ENCODE peak calls at places on chromosomes 1 and 21, in seven cellular contexts. A is CD8-positive, alpha-beta T cell; U is transverse colon; R is CD8-positive, alpha-beta memory T cell; Q is right cardiac atrium; J is tibial artery; F is pancreas. N is an unnamed sample.

GRCh38 chr1:214224605-214225354 is 56.2 kb upstream of the SMYD2 start:
- DNase-seq in Q (no peak), A (no peak), R (no peak), F (no peak), U (no peak), J (no peak), N (no peak)

GRCh38 chr1:10398278-10398733 is 558 bp upstream of the PGD start:
- DNase-seq in F (no peak), Q (no peak), R (no peak), J (no peak), A (no peak), U (no peak), N (no peak)

GRCh38 chr1:44609768-44610526 is 64.3 kb downstream of the TMEM53 start:
- DNase-seq in R (no peak), A (no peak), J (no peak), Q (no peak), U (no peak), F (no peak), N (no peak)

GRCh38 chr1:53090227-53091147 is 28.5 kb downstream of the PODN start:
- DNase-seq in R (no peak), Q (peak), J (no peak), U (peak), A (no peak), F (no peak), N (no peak)

GRCh38 chr1:169307176-169307575 is 60.4 kb downstream of the NME7 start:
- DNase-seq in U (no peak), R (no peak), J (no peak), Q (no peak), A (no peak), F (no peak), N (no peak)

GRCh38 chr1:110211503-110212164 is 1.5 kb downstream of the KCNC4 start:
- DNase-seq in F (no peak), R (no peak), A (no peak), J (no peak), Q (no peak), U (no peak), N (no peak)

GRCh38 chr1:96236156-96236739 is 485.3 kb upstream of the PTBP2 start:
- DNase-seq in U (peak), F (no peak), Q (no peak), J (no peak), A (no peak), R (no peak), N (no peak)

GRCh38 chr1:80418134-80418533 is 1382.6 kb upstream of the ADGRL2 start:
- DNase-seq in J (no peak), U (no peak), R (no peak), F (no peak), Q (no peak), A (no peak), N (no peak)

GRCh38 chr21:34599534-34600101 is 15.3 kb downstream of the RCAN1 start:
- DNase-seq in Q (no peak), U (no peak), J (no peak), A (no peak), R (no peak), F (no peak), N (no peak)

GRCh38 chr21:29394051-29394450 is 95.3 kb downstream of the BACH1 start:
- DNase-seq in R (no peak), J (no peak), F (no peak), U (no peak), A (no peak), Q (no peak), N (no peak)

GRCh38 chr1:181318022-181318857 is 165.1 kb upstream of the CACNA1E start:
- DNase-seq in F (no peak), A (no peak), J (no peak), R (no peak), Q (no peak), U (no peak), N (no peak)
- H3K4me3 ChIP-seq in F (no peak), A (peak), J (no peak), R (no peak), Q (no peak), U (no peak), N (no peak)

DNA sequence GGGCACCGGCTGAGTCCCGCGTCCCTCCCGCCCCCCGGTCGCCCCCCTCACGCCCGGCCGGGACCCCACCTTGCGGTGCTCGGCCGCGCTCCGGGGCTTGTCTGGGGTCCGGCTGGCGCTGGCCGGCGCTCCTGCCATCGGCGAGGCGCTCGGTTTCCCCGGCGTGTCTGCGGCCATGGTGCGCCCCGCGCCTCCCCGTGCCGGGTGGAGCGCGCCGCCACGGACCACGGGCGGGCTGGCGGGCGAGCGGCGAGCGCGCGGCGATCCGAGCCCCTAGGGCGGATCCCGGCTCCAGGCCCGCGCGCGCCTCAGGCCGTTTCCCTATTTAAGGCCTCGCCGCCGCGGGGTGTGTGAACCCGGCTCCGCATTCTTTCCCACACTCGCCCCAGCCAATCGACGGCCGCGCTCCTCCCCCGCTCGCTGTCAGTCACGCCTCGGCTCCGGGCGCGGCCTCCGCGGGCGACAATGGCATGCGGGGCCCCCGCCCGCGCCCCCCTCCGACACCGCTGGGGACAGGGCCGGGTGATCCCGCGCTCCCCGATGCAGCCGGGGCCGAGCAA is at the start of gene HES4:
- DNase-seq in J (peak), F (peak), A (no peak), U (peak), R (peak), Q (peak), N (peak)
- H3K4me3 ChIP-seq in J (peak), F (peak), A (peak), U (peak), R (peak), Q (peak), N (peak)

DNA sequence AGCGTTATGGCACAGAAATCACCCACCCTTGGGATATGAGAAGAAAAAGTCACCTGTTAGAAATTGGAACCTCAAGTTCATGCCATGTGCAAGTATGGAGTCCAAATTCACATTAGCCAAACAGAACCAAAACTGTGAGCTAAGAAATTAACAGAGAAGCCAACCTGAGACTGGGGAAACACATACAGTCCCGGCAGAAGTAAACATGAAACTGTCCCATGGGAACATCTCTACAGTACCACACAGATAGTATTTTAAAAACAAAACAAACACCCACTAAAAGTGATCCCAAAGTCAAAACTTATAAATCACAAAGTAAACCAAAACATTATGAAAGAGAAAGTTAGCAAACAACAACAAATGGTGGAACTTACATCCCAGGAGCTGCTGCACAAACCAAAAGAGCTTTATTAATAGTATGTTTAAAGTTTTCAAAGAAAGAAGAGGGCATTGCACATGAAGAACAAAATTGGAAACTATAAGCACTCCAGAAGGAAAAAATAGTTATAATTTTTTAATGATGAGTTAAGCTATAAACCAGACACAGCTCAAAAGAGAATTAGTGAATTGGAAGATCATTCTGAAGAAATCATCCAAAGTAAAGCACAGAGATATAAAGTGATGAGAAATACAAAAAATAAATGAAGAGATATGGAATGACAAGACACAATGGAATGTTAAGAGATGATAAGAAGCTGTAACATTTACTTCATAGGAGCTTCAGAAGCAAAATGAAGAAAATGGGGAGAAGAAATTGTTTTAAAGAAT is 83.5 kb upstream of the COA6 start:
- DNase-seq in A (no peak), J (no peak), F (no peak), Q (no peak), U (no peak), R (no peak), N (no peak)
- H3K4me3 ChIP-seq in A (no peak), J (no peak), F (no peak), Q (no peak), U (no peak), R (no peak), N (no peak)

GRCh38 chr1:204255966-204256365 is 42.2 kb upstream of the GOLT1A start:
- DNase-seq in U (no peak), R (no peak), J (no peak), Q (no peak), F (no peak), A (no peak), N (no peak)
- H3K4me3 ChIP-seq in U (no peak), R (no peak), J (no peak), Q (no peak), F (no peak), A (no peak), N (no peak)

DNA sequence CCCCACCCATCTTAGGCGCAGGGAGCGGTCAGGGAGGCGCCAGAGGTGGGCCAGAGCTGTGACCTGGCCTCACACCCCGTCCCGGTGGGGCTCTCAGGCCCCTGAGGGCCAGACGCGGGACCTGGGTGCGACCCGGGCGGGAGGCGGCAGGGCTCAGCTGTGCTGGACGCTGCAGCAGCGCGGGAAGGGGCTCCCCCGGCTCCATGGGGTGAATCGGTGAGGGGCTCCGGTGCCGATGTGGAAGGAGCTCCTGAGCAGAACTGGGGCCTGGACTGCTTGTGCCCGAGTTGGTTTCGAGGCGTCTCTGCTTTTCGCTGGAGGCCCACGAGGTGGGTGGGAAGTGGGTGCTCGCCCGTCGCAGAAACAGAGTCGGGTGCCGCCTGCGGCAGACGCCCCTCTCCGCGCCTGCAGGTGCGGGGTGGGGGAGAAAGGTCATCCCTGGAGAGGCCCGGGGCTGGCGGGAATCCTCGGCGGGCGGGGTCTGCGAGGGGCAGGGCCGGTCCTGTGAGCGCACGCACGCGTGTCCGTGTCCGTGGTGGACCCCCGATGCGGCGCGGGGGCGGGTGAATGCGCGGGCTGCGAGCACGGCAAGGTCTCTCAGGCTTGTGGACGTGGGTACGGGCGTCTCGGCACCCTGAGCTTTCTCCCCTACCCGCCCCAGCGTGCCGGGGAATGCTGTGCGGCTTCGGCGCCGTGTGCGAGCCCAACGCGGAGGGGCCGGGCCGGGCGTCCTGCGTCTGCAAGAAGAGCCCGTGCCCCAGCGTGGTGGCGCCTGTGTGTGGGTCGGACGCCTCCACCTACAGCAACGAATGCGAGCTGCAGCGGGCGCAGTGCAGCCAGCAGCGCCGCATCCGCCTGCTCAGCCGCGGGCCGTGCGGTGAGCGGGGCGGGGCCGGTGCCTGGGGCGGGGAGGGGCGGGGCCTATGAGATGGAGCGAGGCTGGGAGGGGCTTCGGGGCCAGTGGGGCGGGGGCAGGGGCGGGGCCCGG is 20.4 kb downstream of the AGRN start:
- DNase-seq in R (peak), A (peak), U (peak), F (peak), Q (peak), J (peak), N (peak)
- H3K4me3 ChIP-seq in R (peak), A (peak), U (peak), F (peak), Q (peak), J (peak), N (peak)

GRCh38 chr1:118981436-118981835 is 6.7 kb downstream of the TBX15 start:
- DNase-seq in F (no peak), R (no peak), J (no peak), Q (no peak), U (no peak), A (no peak), N (no peak)
- H3K4me3 ChIP-seq in F (no peak), R (no peak), J (peak), Q (no peak), U (no peak), A (no peak), N (no peak)